ENCODE peak calls at places on chromosomes 7 and 10, in four cellular contexts. One of them, this sample, is unnamed.

GRCh38 chr10:3961082-3961481 is 176.1 kb upstream of the KLF6 start:
- DNase-seq in CD8-positive, alpha-beta T cell: peak
- DNase-seq in activated T-cell treated with anti-CD3 and anti-CD28 coated beads, Interleukin-2, amount 50 U/mL, for 4 hours: peak
- DNase-seq in activated CD4-positive, alpha-beta T cell treated with anti-CD3 and anti-CD28 coated beads for 48 hours: no peak
- DNase-seq in this sample: peak

GRCh38 chr10:117004238-117004626 is 755 bp downstream of the SHTN1 start:
- DNase-seq in activated CD4-positive, alpha-beta T cell treated with anti-CD3 and anti-CD28 coated beads for 48 hours: no peak
- DNase-seq in activated T-cell treated with anti-CD3 and anti-CD28 coated beads, Interleukin-2, amount 50 U/mL, for 4 hours: no peak
- DNase-seq in CD8-positive, alpha-beta T cell: no peak
- DNase-seq in this sample: no peak

GRCh38 chr7:130595986-130596385 is 72.6 kb downstream of the COPG2 start:
- DNase-seq in CD8-positive, alpha-beta T cell: no peak
- DNase-seq in activated CD4-positive, alpha-beta T cell treated with anti-CD3 and anti-CD28 coated beads for 48 hours: no peak
- DNase-seq in activated T-cell treated with anti-CD3 and anti-CD28 coated beads, Interleukin-2, amount 50 U/mL, for 4 hours: no peak
- DNase-seq in this sample: no peak

GRCh38 chr10:23558361-23558799 is 119.5 kb downstream of the OTUD1 start:
- DNase-seq in activated CD4-positive, alpha-beta T cell treated with anti-CD3 and anti-CD28 coated beads for 48 hours: no peak
- DNase-seq in activated T-cell treated with anti-CD3 and anti-CD28 coated beads, Interleukin-2, amount 50 U/mL, for 4 hours: no peak
- DNase-seq in CD8-positive, alpha-beta T cell: no peak
- DNase-seq in this sample: no peak

GRCh38 chr10:27030060-27030459 is 70.2 kb downstream of the ANKRD26 start:
- DNase-seq in activated T-cell treated with anti-CD3 and anti-CD28 coated beads, Interleukin-2, amount 50 U/mL, for 4 hours: no peak
- DNase-seq in activated CD4-positive, alpha-beta T cell treated with anti-CD3 and anti-CD28 coated beads for 48 hours: no peak
- DNase-seq in CD8-positive, alpha-beta T cell: no peak
- DNase-seq in this sample: no peak

GRCh38 chr7:50745336-50745735 is 37.4 kb downstream of the GRB10 start:
- DNase-seq in activated CD4-positive, alpha-beta T cell treated with anti-CD3 and anti-CD28 coated beads for 48 hours: no peak
- DNase-seq in activated T-cell treated with anti-CD3 and anti-CD28 coated beads, Interleukin-2, amount 50 U/mL, for 4 hours: no peak
- DNase-seq in CD8-positive, alpha-beta T cell: no peak
- DNase-seq in this sample: no peak

GRCh38 chr10:5047912-5048628 is 44.4 kb upstream of the AKR1C2 start:
- DNase-seq in CD8-positive, alpha-beta T cell: no peak
- DNase-seq in activated T-cell treated with anti-CD3 and anti-CD28 coated beads, Interleukin-2, amount 50 U/mL, for 4 hours: no peak
- DNase-seq in activated CD4-positive, alpha-beta T cell treated with anti-CD3 and anti-CD28 coated beads for 48 hours: no peak
- DNase-seq in this sample: no peak

GRCh38 chr7:76318488-76319353 is 16.2 kb downstream of the HSPB1 start:
- DNase-seq in activated CD4-positive, alpha-beta T cell treated with anti-CD3 and anti-CD28 coated beads for 48 hours: peak
- DNase-seq in activated T-cell treated with anti-CD3 and anti-CD28 coated beads, Interleukin-2, amount 50 U/mL, for 4 hours: peak
- DNase-seq in CD8-positive, alpha-beta T cell: peak
- DNase-seq in this sample: peak

GRCh38 chr10:55509168-55509567 is 708.1 kb upstream of the PCDH15 start:
- DNase-seq in CD8-positive, alpha-beta T cell: no peak
- DNase-seq in activated T-cell treated with anti-CD3 and anti-CD28 coated beads, Interleukin-2, amount 50 U/mL, for 4 hours: no peak
- DNase-seq in activated CD4-positive, alpha-beta T cell treated with anti-CD3 and anti-CD28 coated beads for 48 hours: no peak
- DNase-seq in this sample: no peak

GRCh38 chr10:127148066-127148932 is 48.1 kb downstream of the INSYN2A start:
- DNase-seq in activated CD4-positive, alpha-beta T cell treated with anti-CD3 and anti-CD28 coated beads for 48 hours: no peak
- DNase-seq in CD8-positive, alpha-beta T cell: no peak
- DNase-seq in activated T-cell treated with anti-CD3 and anti-CD28 coated beads, Interleukin-2, amount 50 U/mL, for 4 hours: no peak
- DNase-seq in this sample: no peak

GRCh38 chr7:101035941-101036340 is 16.1 kb downstream of the MUC17 start:
- DNase-seq in CD8-positive, alpha-beta T cell: no peak
- DNase-seq in activated CD4-positive, alpha-beta T cell treated with anti-CD3 and anti-CD28 coated beads for 48 hours: no peak
- DNase-seq in activated T-cell treated with anti-CD3 and anti-CD28 coated beads, Interleukin-2, amount 50 U/mL, for 4 hours: no peak
- DNase-seq in this sample: no peak

GRCh38 chr7:34939175-34939574 is 98.1 kb downstream of the DPY19L1 start:
- DNase-seq in CD8-positive, alpha-beta T cell: no peak
- DNase-seq in activated T-cell treated with anti-CD3 and anti-CD28 coated beads, Interleukin-2, amount 50 U/mL, for 4 hours: no peak
- DNase-seq in activated CD4-positive, alpha-beta T cell treated with anti-CD3 and anti-CD28 coated beads for 48 hours: no peak
- DNase-seq in this sample: no peak

GRCh38 chr7:23075571-23075970 is 30.0 kb upstream of the KLHL7 start:
- DNase-seq in activated CD4-positive, alpha-beta T cell treated with anti-CD3 and anti-CD28 coated beads for 48 hours: no peak
- DNase-seq in CD8-positive, alpha-beta T cell: no peak
- DNase-seq in activated T-cell treated with anti-CD3 and anti-CD28 coated beads, Interleukin-2, amount 50 U/mL, for 4 hours: no peak
- DNase-seq in this sample: no peak

GRCh38 chr10:3226960-3227724 is 54.6 kb upstream of the PITRM1 start:
- DNase-seq in CD8-positive, alpha-beta T cell: no peak
- DNase-seq in activated CD4-positive, alpha-beta T cell treated with anti-CD3 and anti-CD28 coated beads for 48 hours: peak
- DNase-seq in activated T-cell treated with anti-CD3 and anti-CD28 coated beads, Interleukin-2, amount 50 U/mL, for 4 hours: no peak
- DNase-seq in this sample: no peak

GRCh38 chr10:34854147-34854601 is 39.1 kb upstream of the PARD3 start:
- DNase-seq in activated CD4-positive, alpha-beta T cell treated with anti-CD3 and anti-CD28 coated beads for 48 hours: no peak
- DNase-seq in CD8-positive, alpha-beta T cell: no peak
- DNase-seq in activated T-cell treated with anti-CD3 and anti-CD28 coated beads, Interleukin-2, amount 50 U/mL, for 4 hours: no peak
- DNase-seq in this sample: no peak

GRCh38 chr7:33921216-33921938 is 16.0 kb downstream of the BMPER start:
- DNase-seq in CD8-positive, alpha-beta T cell: no peak
- DNase-seq in activated T-cell treated with anti-CD3 and anti-CD28 coated beads, Interleukin-2, amount 50 U/mL, for 4 hours: no peak
- DNase-seq in activated CD4-positive, alpha-beta T cell treated with anti-CD3 and anti-CD28 coated beads for 48 hours: no peak
- DNase-seq in this sample: no peak